ENCODE peak calls at places on chromosome 1, in four cellular contexts. Q is GM12878, J is HCT116, O is A549. L is an unnamed sample.

GRCh38 chr1:157199421-157199755 is 61.2 kb upstream of the ETV3 start:
- DNase-seq in J (no peak), Q (no peak), O (no peak), L (no peak)

GRCh38 chr1:98706173-98706848 is 44.8 kb downstream of the SNX7 start:
- DNase-seq in J (no peak), O (no peak), Q (no peak), L (no peak)

GRCh38 chr1:203545032-203545816 is 51.3 kb downstream of the OPTC start:
- DNase-seq in Q (no peak), O (no peak), J (no peak), L (no peak)

GRCh38 chr1:3530931-3531818 is 76.7 kb downstream of the ARHGEF16 start:
- DNase-seq in Q (no peak), J (peak; percentile 61), O (peak; percentile 74), L (peak; percentile 73)

GRCh38 chr1:109426278-109427170 is at the start of gene PSMA5:
- DNase-seq in J (peak; percentile 99), O (peak; percentile 81), Q (peak; percentile 99), L (peak; percentile 100)

GRCh38 chr1:30724175-30724574 is 790 bp upstream of the MATN1 start:
- DNase-seq in O (no peak), J (no peak), Q (no peak), L (no peak)

GRCh38 chr1:246567258-246568235 is 1.3 kb downstream of the CNST start:
- DNase-seq in O (no peak), Q (no peak), J (no peak), L (peak; percentile 42)

GRCh38 chr1:119582801-119583200 is 65.3 kb downstream of the ZNF697 start:
- DNase-seq in J (peak; percentile 48), Q (no peak), O (peak; percentile 8), L (peak; percentile 61)

GRCh38 chr1:37501661-37502060 is 12.9 kb downstream of the MEAF6 start:
- DNase-seq in J (no peak), Q (no peak), O (no peak), L (no peak)

GRCh38 chr1:17890056-17890814 is 135.1 kb downstream of the ACTL8 start:
- DNase-seq in O (no peak), J (no peak), Q (no peak), L (no peak)

GRCh38 chr1:204670152-204670927 is 15.2 kb downstream of the LRRN2 start:
- DNase-seq in J (no peak), O (no peak), Q (no peak), L (no peak)

GRCh38 chr1:209805341-209805781 is 581 bp downstream of the IRF6 start:
- DNase-seq in O (no peak), Q (no peak), J (no peak), L (no peak)

GRCh38 chr1:5888606-5889211 is 103.5 kb downstream of the NPHP4 start:
- DNase-seq in O (no peak), Q (no peak), J (no peak), L (no peak)

GRCh38 chr1:29332204-29332603 is 95.9 kb downstream of the PTPRU start:
- DNase-seq in J (peak; percentile 26), O (no peak), Q (no peak), L (peak; percentile 58)

GRCh38 chr1:93708734-93709481 is 27.3 kb upstream of the BCAR3 start:
- DNase-seq in J (no peak), Q (no peak), O (no peak), L (no peak)

GRCh38 chr1:25485536-25486235 is 55.0 kb downstream of the MACO1 start:
- DNase-seq in J (no peak), O (no peak), Q (no peak), L (peak; percentile 36)

GRCh38 chr1:226064168-226064815 is 1.8 kb downstream of the H3-3A start:
- DNase-seq in Q (no peak), J (no peak), O (no peak), L (peak; percentile 36)

GRCh38 chr1:84504580-84505021 is 1.6 kb upstream of the SPATA1 start:
- DNase-seq in J (no peak), Q (no peak), O (no peak), L (peak; percentile 44)

GRCh38 chr1:197180252-197180878 is 33.9 kb upstream of the ASPM start:
- DNase-seq in O (peak; percentile 33), Q (no peak), J (no peak), L (peak; percentile 49)

GRCh38 chr1:81699234-81699633 is 101.5 kb upstream of the ADGRL2 start:
- DNase-seq in J (no peak), Q (no peak), O (no peak), L (no peak)

GRCh38 chr1:117630423-117630998 is 24.7 kb downstream of the TENT5C start:
- DNase-seq in J (no peak), Q (no peak), O (no peak), L (no peak)

GRCh38 chr1:156500578-156500846 is at the start of gene MEF2D:
- DNase-seq in O (no peak), J (no peak), Q (no peak), L (no peak)

GRCh38 chr1:29502225-29502755 is 266.0 kb downstream of the PTPRU start:
- DNase-seq in O (no peak), J (no peak), Q (no peak), L (no peak)

GRCh38 chr1:209130886-209131285 is 452.6 kb upstream of the CAMK1G start:
- DNase-seq in J (no peak), O (no peak), Q (no peak), L (no peak)

GRCh38 chr1:63450416-63450815 is 72.6 kb downstream of the ITGB3BP start:
- DNase-seq in J (no peak), Q (no peak), O (no peak), L (no peak)

GRCh38 chr1:63448741-63449140 is 74.3 kb downstream of the ITGB3BP start:
- DNase-seq in O (no peak), J (no peak), Q (no peak), L (no peak)

GRCh38 chr1:63453232-63453631 is 69.8 kb downstream of the ITGB3BP start:
- DNase-seq in O (no peak), J (no peak), Q (no peak), L (no peak)

GRCh38 chr1:63458750-63459149 is 64.3 kb downstream of the ITGB3BP start:
- DNase-seq in Q (no peak), O (no peak), J (no peak), L (no peak)

GRCh38 chr1:63454269-63454668 is 68.8 kb downstream of the ITGB3BP start:
- DNase-seq in Q (no peak), O (no peak), J (no peak), L (peak; percentile 17)
- TF ChIP-seq CTCF in Q (peak; percentile 1), O (peak; percentile 17), J (no peak), L (no peak)

DNA sequence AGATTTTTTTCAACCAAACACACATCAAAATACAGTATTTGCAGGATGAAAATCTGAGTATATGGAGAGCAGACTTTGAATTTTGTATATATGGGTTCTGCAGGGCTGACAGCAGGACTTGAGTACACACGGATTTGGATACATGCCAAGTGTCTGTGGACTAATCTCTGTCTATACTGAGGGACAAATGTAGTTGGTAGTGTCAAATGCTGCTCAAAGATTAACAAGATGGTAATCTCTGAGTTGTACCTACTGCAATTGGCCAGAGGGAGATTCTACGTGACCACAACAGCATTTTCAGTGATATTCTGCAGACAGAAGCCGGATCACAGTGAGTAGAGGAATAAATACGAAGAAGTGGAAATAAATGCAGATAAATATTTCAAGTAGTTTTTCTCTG is 43.4 kb downstream of the SHCBP1L start:
- DNase-seq in O (no peak), Q (no peak), J (no peak), L (no peak)
- TF ChIP-seq MAX in O (no peak), Q (no peak), J (no peak), L (no peak)

GRCh38 chr1:43978264-43978550 is 803 bp upstream of the B4GALT2 start:
- DNase-seq in J (no peak), O (no peak), Q (no peak), L (peak; percentile 62)
- H3K4me3 ChIP-seq in J (peak overlapping the region; percentile 73), O (peak overlapping the region; percentile 95), Q (peak overlapping the region; percentile 69), L (peak overlapping the region; percentile 59)

GRCh38 chr1:110501725-110502124 is 17.2 kb downstream of the KCNA10 start:
- DNase-seq in Q (no peak), O (no peak), J (no peak), L (no peak)
- TF ChIP-seq CTCF in Q (no peak), O (no peak), J (no peak), L (no peak)

DNA sequence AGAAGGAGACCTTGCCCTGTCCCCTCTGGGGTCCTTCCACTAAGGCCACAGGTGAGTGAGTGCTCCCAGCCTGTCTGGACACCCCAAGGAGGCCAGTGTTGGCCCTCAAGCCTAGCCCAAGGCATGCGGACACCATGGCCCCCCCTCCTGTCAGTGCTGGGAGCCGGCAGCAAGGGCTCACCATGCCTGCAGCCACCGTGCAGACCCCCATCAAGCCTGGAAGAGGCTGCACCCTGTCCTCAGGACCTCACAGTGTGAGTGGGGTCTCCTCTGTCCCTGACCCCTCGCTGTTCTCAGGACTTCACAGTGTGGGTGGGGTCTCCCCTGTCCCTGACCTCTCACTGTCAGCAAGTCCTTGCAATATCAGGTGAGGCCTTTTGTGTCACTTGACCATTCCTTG is 33.2 kb upstream of the PRSS38 start:
- DNase-seq in J (no peak), Q (no peak), O (no peak), L (no peak)
- TF ChIP-seq MAX in J (no peak), Q (no peak), O (no peak), L (no peak)

GRCh38 chr1:180252638-180253536 is 22.8 kb downstream of the LHX4 start:
- DNase-seq in J (peak; percentile 51), O (peak; percentile 71), Q (peak; percentile 37), L (peak; percentile 83)

GRCh38 chr1:180255538-180256352 is 25.7 kb downstream of the LHX4 start:
- DNase-seq in J (no peak), O (no peak), Q (no peak), L (peak; percentile 40)

GRCh38 chr1:180254496-180254819 is 24.4 kb downstream of the LHX4 start:
- DNase-seq in Q (no peak), O (no peak), J (no peak), L (no peak)

GRCh38 chr1:180254854-180255253 is 24.8 kb downstream of the LHX4 start:
- DNase-seq in J (no peak), Q (no peak), O (no peak), L (no peak)

DNA sequence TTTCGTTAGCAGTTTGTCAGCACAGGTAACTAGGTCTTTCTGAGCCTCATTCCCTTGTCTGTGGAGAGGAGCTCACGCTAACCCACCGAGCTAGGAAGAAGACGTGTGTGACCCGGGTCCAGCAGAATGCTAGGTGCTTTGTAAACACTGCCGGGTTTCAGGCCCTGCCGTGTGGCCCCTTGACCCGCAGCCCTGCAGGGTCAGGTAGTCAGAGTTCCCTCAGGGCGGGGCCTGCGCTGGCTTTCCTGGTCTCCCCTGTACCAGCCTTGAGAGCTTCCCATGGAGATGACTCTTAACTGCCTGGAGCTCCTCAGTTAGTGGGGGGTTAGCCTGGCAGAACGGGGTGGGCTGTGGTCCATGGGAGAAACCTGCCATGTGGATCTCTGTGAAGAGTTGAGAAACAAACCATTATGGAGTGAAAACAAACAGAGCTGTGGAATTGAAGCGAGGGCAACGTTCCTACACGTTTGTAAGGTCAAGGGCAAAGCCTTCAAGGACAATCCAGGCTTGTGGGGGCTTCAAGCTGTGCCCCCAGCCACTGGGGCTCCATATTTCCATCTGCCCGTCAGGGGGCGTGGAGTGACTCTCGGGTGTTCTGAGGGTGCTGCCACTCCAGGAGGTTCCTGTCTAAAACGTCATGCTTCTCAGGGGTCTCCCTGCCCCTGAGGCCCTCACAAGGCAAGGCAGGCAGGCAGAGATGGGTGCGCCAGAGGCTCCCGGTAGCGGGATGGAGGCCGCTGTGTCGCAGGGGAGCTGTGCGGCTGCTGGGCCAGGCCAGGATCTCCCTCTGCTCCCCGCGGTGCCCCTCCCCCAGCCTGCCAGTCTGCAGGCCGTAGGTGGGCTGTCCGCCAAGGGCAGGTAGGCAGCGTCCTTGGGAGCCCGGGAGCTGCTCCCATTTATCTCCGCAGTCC is 23.8 kb downstream of the LHX4 start:
- DNase-seq in O (no peak), J (no peak), Q (no peak), L (no peak)
- H3K4me3 ChIP-seq in O (no peak overlapping the region), J (no peak overlapping the region), Q (no peak overlapping the region), L (no peak overlapping the region)

L was measured in NB4.